ENCODE peak calls at places on chromosomes 4 and X, in five cellular contexts. A, K, X, Z and J are unnamed samples.

GRCh38 chrX:28649541-28649940 is 62.3 kb downstream of the IL1RAPL1 start:
- DNase-seq in K (no peak), X (no peak), A (no peak), Z (no peak), J (no peak)

GRCh38 chr4:2186133-2186864 is 55.6 kb downstream of the HAUS3 start:
- DNase-seq in Z (peak; percentile 7), K (no peak), A (peak; percentile 69), X (peak; percentile 65), J (no peak)

GRCh38 chr4:126269106-126269505 is 954.4 kb downstream of the FAT4 start:
- DNase-seq in X (no peak), A (no peak), K (no peak), Z (no peak), J (no peak)

GRCh38 chr4:120921456-120922389 is 803 bp downstream of the PRDM5 start:
- DNase-seq in A (peak; percentile 79), K (peak; percentile 18), X (peak; percentile 76), Z (peak; percentile 63), J (peak; percentile 73)

GRCh38 chr4:139934786-139935330 is 219.1 kb downstream of the MAML3 start:
- DNase-seq in Z (no peak), X (no peak), A (no peak), K (no peak), J (no peak)

GRCh38 chrX:40245411-40246140 is 147.8 kb upstream of the BCOR start:
- DNase-seq in X (no peak), K (no peak), Z (peak; percentile 47), A (no peak), J (no peak)

GRCh38 chrX:2690856-2691542 is at the start of gene CD99:
- DNase-seq in Z (peak; percentile 90), A (peak; percentile 85), K (no peak), X (peak; percentile 93), J (peak; percentile 61)

GRCh38 chr4:159150380-159150779 is 47.5 kb downstream of the RAPGEF2 start:
- DNase-seq in K (no peak), A (no peak), X (no peak), Z (no peak), J (no peak)

GRCh38 chrX:153556767-153557166 is 39.3 kb downstream of the ATP2B3 start:
- DNase-seq in X (peak; percentile 97), A (no peak), K (no peak), Z (no peak), J (no peak)

GRCh38 chrX:24100713-24101112 is 46.0 kb downstream of the EIF2S3 start:
- DNase-seq in X (no peak), Z (peak; percentile 14), A (no peak), K (no peak), J (no peak)

GRCh38 chr4:68368566-68369473 is 18.9 kb upstream of the YTHDC1 start:
- DNase-seq in X (no peak), K (no peak), A (no peak), Z (peak; percentile 69), J (no peak)

GRCh38 chr4:98470831-98471230 is 187.6 kb downstream of the TSPAN5 start:
- DNase-seq in A (no peak), X (no peak), Z (peak; percentile 94), K (no peak), J (no peak)

GRCh38 chr4:72375050-72375736 is 193.8 kb downstream of the ADAMTS3 start:
- DNase-seq in X (no peak), Z (peak; percentile 50), A (no peak), K (no peak), J (no peak)

GRCh38 chrX:67604979-67605703 is 61.3 kb downstream of the AR start:
- DNase-seq in K (no peak), A (no peak), Z (peak; percentile 90), X (no peak), J (no peak)

GRCh38 chrX:118022803-118023202 is 93.8 kb downstream of the KLHL13 start:
- DNase-seq in A (no peak), K (no peak), Z (no peak), X (no peak), J (no peak)

GRCh38 chrX:88940904-88941303 is 193.9 kb downstream of the CPXCR1 start:
- DNase-seq in K (no peak), A (no peak), Z (no peak), X (no peak), J (no peak)

GRCh38 chrX:130896026-130896425 is 7.0 kb downstream of the ENOX2 start:
- DNase-seq in A (no peak), K (no peak), X (no peak), Z (no peak), J (peak; percentile 30)

GRCh38 chr4:8378101-8378724 is 62.3 kb downstream of the ACOX3 start:
- DNase-seq in X (no peak), K (no peak), A (no peak), Z (no peak), J (no peak)

GRCh38 chr4:156971168-156971601 is 414 bp downstream of the PDGFC start:
- DNase-seq in A (no peak), X (peak; percentile 39), K (peak; percentile 34), Z (no peak), J (no peak)

GRCh38 chr4:105236202-105236916 is 89.7 kb downstream of the TET2 start:
- DNase-seq in K (no peak), Z (no peak), X (no peak), A (no peak), J (no peak)

GRCh38 chr4:120977435-120977997 is 55.0 kb upstream of the PRDM5 start:
- DNase-seq in X (peak; percentile 48), K (no peak), A (peak; percentile 56), Z (peak; percentile 68), J (no peak)

GRCh38 chr4:2256781-2257191 is 5.1 kb downstream of the MXD4 start:
- DNase-seq in X (no peak), A (no peak), Z (no peak), K (no peak), J (peak; percentile 9)

GRCh38 chr4:145760961-145761929 is 81.3 kb downstream of the C4orf51 start:
- DNase-seq in X (no peak), Z (no peak), A (no peak), K (no peak), J (no peak)

GRCh38 chrX:47030339-47030738 is 47.9 kb upstream of the RGN start:
- DNase-seq in A (peak; percentile 27), X (no peak), K (no peak), Z (peak; percentile 73), J (peak; percentile 43)

GRCh38 chr4:128709268-128709667 is 100.2 kb upstream of the JADE1 start:
- DNase-seq in X (no peak), K (no peak), Z (no peak), A (no peak), J (no peak)

GRCh38 chr4:26632916-26633315 is 49.0 kb downstream of the TBC1D19 start:
- DNase-seq in K (no peak), Z (no peak), X (no peak), A (no peak), J (no peak)

GRCh38 chrX:47093248-47093647 is 15.0 kb downstream of the RGN start:
- DNase-seq in X (peak; percentile 12), Z (peak; percentile 22), K (no peak), A (no peak), J (no peak)

GRCh38 chrX:69605521-69605920 is 10.4 kb upstream of the EDA start:
- DNase-seq in A (no peak), X (no peak), Z (no peak), K (no peak), J (no peak)